ENCODE peak calls at places on chromosomes 2 and 18, in eight cellular contexts. S is stimulated activated CD8-positive, alpha-beta memory T cell treated with anti-CD3 and anti-CD28 coated beads, Interleukin-7, amount 100 ng/mL, for 24 hours; T is gastrocnemius medialis; G is posterior cingulate gyrus; Q is adipocyte; U is putamen; E is head of caudate nucleus; J is CD8-positive, alpha-beta memory T cell. F is an unnamed sample.
A peak's percentile ranks its signal among the peaks of the same experiment; 100 is the strongest.

GRCh38 chr2:99576775-99577174 is 87.0 kb upstream of the REV1 start:
- DNase-seq in S (no peak), T (no peak), G (no peak), Q (no peak), U (no peak), E (no peak), J (no peak), F (no peak)

GRCh38 chr2:212726403-212726802 is 187.8 kb upstream of the ERBB4 start:
- DNase-seq in S (no peak), T (no peak), G (no peak), Q (no peak), U (no peak), E (no peak), J (no peak), F (no peak)

GRCh38 chr2:46230115-46230571 is 67.1 kb upstream of the EPAS1 start:
- DNase-seq in S (no peak), T (peak; percentile 53), G (no peak), Q (no peak), U (no peak), E (peak; percentile 9), J (no peak), F (no peak)

GRCh38 chr2:667332-668000 is 9.7 kb downstream of the TMEM18 start:
- DNase-seq in S (no peak), T (no peak), G (no peak), Q (peak; percentile 74), U (peak; percentile 33), E (no peak), J (no peak), F (no peak)

GRCh38 chr2:205629021-205629817 is 53.1 kb upstream of the NRP2 start:
- DNase-seq in S (no peak), T (no peak), G (no peak), Q (no peak), U (no peak), E (no peak), J (no peak), F (no peak)

GRCh38 chr2:188835821-188836220 is 138.4 kb upstream of the COL3A1 start:
- DNase-seq in S (no peak), T (no peak), G (no peak), Q (no peak), U (no peak), E (no peak), J (no peak), F (no peak)

GRCh38 chr18:7000484-7001096 is 117.0 kb downstream of the LAMA1 start:
- DNase-seq in S (no peak), T (no peak), G (no peak), Q (peak; percentile 62), U (no peak), E (no peak), J (no peak), F (no peak)

GRCh38 chr2:148926291-148926961 is 51.4 kb downstream of the KIF5C start:
- DNase-seq in S (no peak), T (no peak), G (peak; percentile 60), Q (peak; percentile 68), U (peak; percentile 79), E (peak; percentile 57), J (peak; percentile 60), F (peak; percentile 19)

GRCh38 chr2:132392211-132392610 is 24.4 kb upstream of the GPR39 start:
- DNase-seq in S (no peak), T (no peak), G (no peak), Q (no peak), U (no peak), E (no peak), J (no peak), F (no peak)

GRCh38 chr2:203682688-203683130 is 23.7 kb upstream of the CD28 start:
- DNase-seq in S (no peak), T (no peak), G (no peak), Q (peak; percentile 72), U (no peak), E (no peak), J (no peak), F (no peak)

GRCh38 chr18:41170346-41170745 is 784.7 kb upstream of the PIK3C3 start:
- DNase-seq in S (no peak), T (no peak), G (no peak), Q (peak; percentile 20), U (no peak), E (no peak), J (no peak), F (no peak)

GRCh38 chr2:172970660-172971059 is 105.0 kb upstream of the MAP3K20 start:
- DNase-seq in S (no peak), T (no peak), G (no peak), Q (peak; percentile 59), U (no peak), E (no peak), J (no peak), F (no peak)

GRCh38 chr2:230134496-230135073 is 65.9 kb upstream of the SLC16A14 start:
- DNase-seq in S (no peak), T (no peak), G (no peak), Q (peak; percentile 42), U (no peak), E (no peak), J (no peak), F (peak; percentile 99)

GRCh38 chr2:202208526-202208925 is 29.9 kb downstream of the SUMO1 start:
- DNase-seq in S (no peak), T (no peak), G (no peak), Q (no peak), U (no peak), E (no peak), J (no peak), F (no peak)

GRCh38 chr2:225462945-225463344 is 63.4 kb downstream of the NYAP2 start:
- DNase-seq in S (no peak), T (no peak), G (no peak), Q (peak; percentile 25), U (peak; percentile 47), E (no peak), J (no peak), F (no peak)

F was measured in GF-D8.